ENCODE peak calls at places on chromosome 19, in five cellular contexts. D, U, C, F and H are unnamed samples.

GRCh38 chr19:3625996-3626472 is 556 bp downstream of the CACTIN start:
- DNase-seq in D (no peak), U (no peak), C (no peak), F (no peak), H (no peak)

GRCh38 chr19:55685776-55686175 is 10.8 kb downstream of the EPN1 start:
- DNase-seq in D (no peak), U (no peak), C (no peak), F (no peak), H (no peak)

GRCh38 chr19:38849746-38850230 is at the start of gene HNRNPL:
- DNase-seq in D (no peak), U (peak; percentile 98), C (peak; percentile 99), F (no peak), H (peak; percentile 96)

GRCh38 chr19:43609872-43610271 is 2.0 kb upstream of the SRRM5 start:
- DNase-seq in D (no peak), U (no peak), C (no peak), F (no peak), H (no peak)

GRCh38 chr19:55457683-55458457 is 3.6 kb downstream of the ISOC2 start:
- DNase-seq in D (no peak), U (no peak), C (no peak), F (no peak), H (no peak)

GRCh38 chr19:3366104-3366760 is at the start of gene NFIC:
- DNase-seq in D (peak; percentile 83), U (no peak), C (peak; percentile 75), F (peak; percentile 94), H (peak; percentile 84)

GRCh38 chr19:55712804-55713631 is 25.2 kb downstream of the NLRP9 start:
- DNase-seq in D (no peak), U (no peak), C (no peak), F (no peak), H (peak; percentile 42)

GRCh38 chr19:53147645-53148044 is 11.2 kb downstream of the ZNF347 start:
- DNase-seq in D (no peak), U (no peak), C (no peak), F (no peak), H (no peak)

GRCh38 chr19:8457802-8458201 is 13.0 kb downstream of the HNRNPM start:
- DNase-seq in D (no peak), U (no peak), C (no peak), F (no peak), H (no peak)

GRCh38 chr19:31408460-31409124 is 59.4 kb upstream of the TSHZ3 start:
- DNase-seq in D (peak; percentile 98), U (no peak), C (no peak), F (peak; percentile 98), H (no peak)

GRCh38 chr19:39296906-39297305 is 699 bp downstream of the IFNL1 start:
- DNase-seq in D (no peak), U (no peak), C (no peak), F (no peak), H (no peak)

GRCh38 chr19:4352701-4353121 is 9.3 kb downstream of the MPND start:
- DNase-seq in D (peak; percentile 82), U (peak; percentile 43), C (no peak), F (peak; percentile 78), H (peak; percentile 80)

GRCh38 chr19:2059422-2060201 is 8.6 kb upstream of the MKNK2 start:
- DNase-seq in D (peak; percentile 75), U (no peak), C (peak; percentile 92), F (peak; percentile 79), H (no peak)

GRCh38 chr19:416416-416815 is 7.5 kb upstream of the C2CD4C start:
- DNase-seq in D (no peak), U (no peak), C (no peak), F (no peak), H (no peak)

GRCh38 chr19:41997851-41998229 is 3.8 kb upstream of the ATP1A3 start:
- DNase-seq in D (no peak), U (no peak), C (no peak), F (no peak), H (peak; percentile 47)

GRCh38 chr19:31761281-31761913 is 412.2 kb upstream of the TSHZ3 start:
- DNase-seq in D (no peak), U (no peak), C (no peak), F (no peak), H (no peak)

GRCh38 chr19:19280561-19280960 is 7.5 kb upstream of the TM6SF2 start:
- DNase-seq in D (peak; percentile 29), U (no peak), C (no peak), F (peak; percentile 19), H (no peak)

GRCh38 chr19:41701401-41702075 is 6.9 kb upstream of the CEACAM5 start:
- DNase-seq in D (no peak), U (no peak), C (no peak), F (no peak), H (no peak)

GRCh38 chr19:16943942-16944625 is 55.3 kb downstream of the F2RL3 start:
- DNase-seq in D (no peak), U (no peak), C (no peak), F (no peak), H (no peak)

GRCh38 chr19:14901675-14902260 is 15.8 kb upstream of the OR7A17 start:
- DNase-seq in D (no peak), U (no peak), C (no peak), F (peak; percentile 5), H (no peak)

GRCh38 chr19:43594710-43595604 is 977 bp downstream of the IRGQ start:
- DNase-seq in D (peak; percentile 70), U (peak; percentile 61), C (peak; percentile 52), F (peak; percentile 73), H (peak; percentile 81)

GRCh38 chr19:39916851-39917396 is 17.5 kb downstream of the FCGBP start:
- DNase-seq in D (no peak), U (no peak), C (peak; percentile 13), F (no peak), H (peak; percentile 54)

GRCh38 chr19:38543807-38544568 is 73.8 kb downstream of the MAP4K1 start:
- DNase-seq in D (peak; percentile 90), U (no peak), C (peak; percentile 54), F (peak; percentile 84), H (peak; percentile 76)

GRCh38 chr19:21314676-21315075 is 14.5 kb downstream of the ZNF708 start:
- DNase-seq in D (peak; percentile 37), U (no peak), C (no peak), F (peak; percentile 74), H (no peak)

GRCh38 chr19:38070573-38070972 is 153.4 kb downstream of the DPF1 start:
- DNase-seq in D (peak; percentile 79), U (no peak), C (no peak), F (peak; percentile 30), H (no peak)

GRCh38 chr19:10288662-10289166 is 1.0 kb upstream of the ICAM5 start:
- DNase-seq in D (peak; percentile 36), U (no peak), C (peak; percentile 59), F (peak; percentile 55), H (peak; percentile 85)

GRCh38 chr19:19406878-19407639 is 1.6 kb downstream of the GATAD2A start:
- DNase-seq in D (peak; percentile 63), U (peak; percentile 48), C (peak; percentile 55), F (peak; percentile 45), H (no peak)

GRCh38 chr19:43809762-43810696 is 7.8 kb upstream of the LYPD5 start:
- DNase-seq in D (peak; percentile 83), U (no peak), C (no peak), F (peak; percentile 72), H (peak; percentile 62)

GRCh38 chr19:40745402-40745780 is 4.9 kb downstream of the ACTMAP start:
- DNase-seq in D (peak; percentile 55), U (no peak), C (no peak), F (peak; percentile 86), H (no peak)

GRCh38 chr19:11693505-11694499 is 44.9 kb downstream of the ZNF823 start:
- DNase-seq in D (peak; percentile 74), U (no peak), C (no peak), F (peak; percentile 66), H (no peak)

GRCh38 chr19:28430214-28430613 is 782.7 kb downstream of the UQCRFS1 start:
- DNase-seq in D (no peak), U (no peak), C (no peak), F (no peak), H (no peak)

GRCh38 chr19:58002384-58003152 is at the start of gene ZNF606:
- DNase-seq in D (peak; percentile 88), U (peak; percentile 71), C (peak; percentile 85), F (peak; percentile 94), H (peak; percentile 97)

GRCh38 chr19:38856813-38857212 is 7.0 kb upstream of the HNRNPL start:
- DNase-seq in D (no peak), U (no peak), C (no peak), F (no peak), H (no peak)

GRCh38 chr19:5330307-5330720 is 10.3 kb downstream of the PTPRS start:
- DNase-seq in D (no peak), U (no peak), C (no peak), F (no peak), H (peak; percentile 70)

GRCh38 chr19:1627194-1627593 is 21.9 kb upstream of the UQCR11 start:
- DNase-seq in D (no peak), U (no peak), C (no peak), F (no peak), H (no peak)

GRCh38 chr19:57152921-57153320 is 7.9 kb upstream of the ZIM3 start:
- DNase-seq in D (no peak), U (no peak), C (no peak), F (no peak), H (no peak)

GRCh38 chr19:33391631-33392249 is 18.2 kb downstream of the CEBPG start:
- DNase-seq in D (no peak), U (no peak), C (no peak), F (no peak), H (no peak)

GRCh38 chr19:50202399-50202798 is 1.0 kb upstream of the MYH14 start:
- DNase-seq in D (no peak), U (no peak), C (no peak), F (no peak), H (no peak)
- TF ChIP-seq CTCF in D (no peak), U (no peak), C (no peak), F (no peak), H (no peak)

DNA sequence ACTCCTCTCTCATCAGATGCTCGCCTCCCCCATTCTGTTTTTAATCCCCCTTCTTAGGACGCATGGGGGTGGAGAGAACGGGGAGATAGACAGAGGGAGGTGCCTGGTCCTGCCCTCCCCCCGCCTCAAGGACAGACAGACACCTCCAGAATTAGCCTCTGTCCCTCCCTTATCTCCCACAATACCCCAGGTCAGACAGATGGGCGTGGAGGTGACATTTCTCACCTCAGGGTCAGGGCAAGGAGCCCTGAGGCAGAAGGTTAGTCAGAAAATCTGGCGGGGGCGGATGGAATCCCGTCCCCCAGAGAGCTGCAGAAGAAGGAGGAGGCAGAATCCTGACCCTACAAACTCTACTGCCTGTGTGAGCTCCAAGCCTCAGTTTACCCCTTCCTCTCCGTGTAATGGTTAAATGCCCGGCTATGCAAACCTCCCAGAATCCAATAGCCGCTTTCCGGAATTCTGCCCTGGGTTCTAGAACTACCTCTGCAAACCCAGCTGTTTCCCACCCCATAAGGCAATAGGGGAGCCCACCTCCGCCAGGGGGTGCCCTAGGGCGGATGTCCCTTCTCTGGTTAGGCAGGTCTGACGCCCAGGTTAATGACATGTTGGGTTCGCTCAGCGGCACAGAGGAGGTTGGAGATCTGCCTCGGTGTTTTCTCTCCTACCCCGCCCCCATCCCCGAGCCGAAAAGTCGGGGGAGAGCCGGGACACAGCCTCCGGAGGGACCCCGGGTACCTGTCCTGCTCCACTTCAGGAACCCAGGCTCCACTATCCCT is 900 bp downstream of the PPP1R13L start:
- DNase-seq in D (peak; percentile 54), U (peak; percentile 40), C (peak; percentile 71), F (peak; percentile 35), H (peak; percentile 90)
- TF ChIP-seq CTCF in D (peak; percentile 65), U (peak; percentile 27), C (no peak), F (peak; percentile 55), H (peak; percentile 72)

GRCh38 chr19:18279516-18280246 is 1.7 kb downstream of the JUND start:
- DNase-seq in D (peak; percentile 96), U (peak; percentile 86), C (peak; percentile 93), F (peak; percentile 97), H (peak; percentile 97)
- TF ChIP-seq CTCF in D (peak; percentile 88), U (peak; percentile 98), C (peak; percentile 55), F (peak; percentile 93), H (peak; percentile 84)

GRCh38 chr19:54159352-54160181 is at the start of gene LENG1:
- DNase-seq in D (peak; percentile 100), U (peak; percentile 96), C (peak; percentile 100), F (peak; percentile 100), H (peak; percentile 99)
- TF ChIP-seq CTCF in D (peak; percentile 11), U (no peak), C (peak; percentile 31), F (peak; percentile 36), H (no peak)